ENCODE peak calls at places on chromosome 22, in five cellular contexts. X is A549, I is suprapubic skin, U is ovary, C is stomach. K is an unnamed sample.

GRCh38 chr22:45481661-45482060 is 21.0 kb upstream of the FBLN1 start:
- DNase-seq in X (no peak), I (no peak), U (peak; percentile 2), C (no peak), K (no peak)

GRCh38 chr22:23408321-23408720 is 171.8 kb downstream of the IGLL1 start:
- DNase-seq in X (no peak), I (no peak), U (no peak), C (no peak), K (no peak)

GRCh38 chr22:46614070-46614931 is 5.9 kb upstream of the GRAMD4 start:
- DNase-seq in X (no peak), I (no peak), U (no peak), C (no peak), K (no peak)

GRCh38 chr22:45129703-45130524 is 33.8 kb upstream of the NUP50 start:
- DNase-seq in X (no peak), I (no peak), U (no peak), C (no peak), K (no peak)

GRCh38 chr22:31442768-31443489 is 43.5 kb downstream of the DRG1 start:
- DNase-seq in X (no peak), I (no peak), U (no peak), C (no peak), K (no peak)

GRCh38 chr22:45688606-45689080 is 17.0 kb downstream of the ATXN10 start:
- DNase-seq in X (peak; percentile 94), I (no peak), U (no peak), C (no peak), K (no peak)

GRCh38 chr22:25176175-25176574 is 23.5 kb upstream of the CRYBB3 start:
- DNase-seq in X (no peak), I (no peak), U (no peak), C (no peak), K (no peak)

GRCh38 chr22:49964136-49964492 is 3.5 kb downstream of the PIM3 start:
- DNase-seq in X (no peak), I (peak; percentile 74), U (no peak), C (peak; percentile 26), K (peak; percentile 12)

GRCh38 chr22:36104988-36105387 is 55.6 kb downstream of the APOL3 start:
- DNase-seq in X (no peak), I (no peak), U (no peak), C (no peak), K (no peak)

GRCh38 chr22:39177791-39178190 is 25.3 kb upstream of the CBX7 start:
- DNase-seq in X (no peak), I (no peak), U (no peak), C (no peak), K (no peak)

GRCh38 chr22:39627208-39627607 is 56.7 kb downstream of the CACNA1I start:
- DNase-seq in X (no peak), I (no peak), U (no peak), C (no peak), K (no peak)

GRCh38 chr22:46731246-46732040 is 6.6 kb downstream of the CERK start:
- DNase-seq in X (no peak), I (no peak), U (no peak), C (peak; percentile 88), K (no peak)

GRCh38 chr22:33000342-33001280 is 57.6 kb downstream of the SYN3 start:
- DNase-seq in X (peak; percentile 14), I (peak; percentile 80), U (peak; percentile 61), C (peak; percentile 31), K (peak; percentile 41)

GRCh38 chr22:28498044-28498443 is 181.6 kb downstream of the TTC28 start:
- DNase-seq in X (no peak), I (no peak), U (no peak), C (no peak), K (no peak)

GRCh38 chr22:28500005-28500404 is 179.6 kb downstream of the TTC28 start:
- DNase-seq in X (no peak), I (no peak), U (no peak), C (no peak), K (no peak)

GRCh38 chr22:28497188-28497587 is 182.5 kb downstream of the TTC28 start:
- DNase-seq in X (no peak), I (no peak), U (no peak), C (no peak), K (no peak)
- TF ChIP-seq CTCF in X (no peak), I (no peak), U (no peak), C (no peak), K (no peak)

DNA sequence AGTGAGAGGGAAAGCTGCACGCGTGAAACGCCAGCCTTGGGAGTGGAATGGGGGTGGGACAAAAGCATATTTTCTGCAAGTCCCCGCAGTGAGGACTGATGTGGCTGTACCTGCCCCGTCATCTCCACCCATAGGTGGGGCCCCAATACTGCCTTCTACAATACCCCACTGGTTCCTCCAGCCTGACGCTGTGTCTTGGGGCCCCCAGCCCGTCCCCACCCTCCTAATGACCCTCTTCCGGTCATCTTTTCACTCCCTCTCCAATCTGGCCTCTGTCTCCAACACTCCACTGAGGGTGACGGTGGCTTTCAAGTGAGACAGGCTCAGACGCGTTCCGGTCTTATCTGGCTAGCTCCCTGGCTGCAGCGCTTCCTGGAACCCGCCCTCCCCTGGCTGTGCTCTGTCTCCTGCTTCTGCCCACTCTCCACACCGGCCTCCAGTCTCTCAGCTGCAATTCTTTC is 104.2 kb downstream of the MICAL3 start:
- DNase-seq in X (no peak), I (no peak), U (peak; percentile 59), C (peak; percentile 57), K (no peak)
- TF ChIP-seq POLR2A in X (no peak), I (no peak), U (no peak), C (no peak), K (no peak)

GRCh38 chr22:40955516-40955915 is 4.3 kb downstream of the RBX1 start:
- DNase-seq in X (no peak), I (no peak), U (no peak), C (no peak), K (no peak)

GRCh38 chr22:40953446-40953845 is 2.3 kb downstream of the RBX1 start:
- DNase-seq in X (no peak), I (no peak), U (no peak), C (no peak), K (no peak)

GRCh38 chr22:40954095-40954494 is 2.9 kb downstream of the RBX1 start:
- DNase-seq in X (no peak), I (no peak), U (no peak), C (no peak), K (no peak)

GRCh38 chr22:40951795-40952602 is 821 bp downstream of the RBX1 start:
- DNase-seq in X (no peak), I (no peak), U (no peak), C (no peak), K (no peak)

DNA sequence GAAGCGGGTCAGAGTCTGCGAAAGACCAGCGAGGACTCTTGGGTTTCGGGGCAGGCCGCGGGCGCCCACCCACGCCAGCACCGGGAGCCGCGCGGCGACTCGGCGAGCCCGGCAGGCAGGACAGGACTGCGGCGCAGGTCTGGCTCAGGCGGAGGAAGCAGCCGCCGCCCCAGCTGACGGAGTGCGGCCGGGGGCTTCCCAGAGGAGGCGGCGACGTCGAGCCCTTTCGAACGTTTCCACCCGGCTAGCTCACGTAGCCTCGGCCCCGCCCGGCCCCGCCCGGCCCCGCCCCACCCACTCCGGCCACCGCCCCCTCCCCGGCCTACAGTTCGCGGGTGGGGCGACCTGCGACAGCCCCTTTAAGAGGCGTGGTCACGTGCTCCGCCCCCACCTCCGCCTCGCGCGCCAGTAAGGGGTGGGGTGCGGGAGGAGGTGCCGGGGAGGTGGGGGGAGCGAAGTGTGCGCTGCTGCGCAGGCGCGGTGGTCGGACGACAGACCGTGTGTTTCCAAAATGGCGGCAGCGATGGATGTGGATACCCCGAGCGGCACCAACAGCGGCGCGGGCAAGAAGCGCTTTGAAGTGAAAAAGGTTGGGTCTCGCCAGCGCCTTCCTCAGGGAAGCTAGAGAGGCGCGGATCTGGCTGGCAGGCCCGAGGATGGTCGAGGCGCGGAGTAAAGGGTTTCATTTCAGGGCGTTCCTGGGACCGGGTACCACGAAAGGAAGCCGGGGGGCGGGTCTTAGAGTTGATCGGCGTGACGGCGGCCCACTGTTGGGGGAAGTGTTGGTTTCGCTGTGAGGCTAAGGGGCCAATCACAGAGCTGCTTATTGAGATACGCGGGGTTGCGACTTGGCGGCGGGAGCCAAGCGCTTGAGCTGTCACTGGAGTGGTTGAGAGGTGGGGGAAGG is at the start of gene RBX1:
- DNase-seq in X (peak; percentile 96), I (peak; percentile 99), U (peak; percentile 98), C (peak; percentile 98), K (peak; percentile 99)
- TF ChIP-seq EP300 in X (no peak), I (no peak), U (no peak), C (no peak), K (peak; percentile 95)

GRCh38 chr22:41857160-41857859 is 24.4 kb downstream of the SREBF2 start:
- DNase-seq in X (peak; percentile 71), I (no peak), U (no peak), C (peak; percentile 38), K (peak; percentile 31)
- TF ChIP-seq CTCF in X (peak; percentile 59), I (peak; percentile 27), U (no peak), C (peak; percentile 39), K (peak; percentile 46)

GRCh38 chr22:21641795-21642583 is at the start of gene SDF2L1:
- DNase-seq in X (peak; percentile 97), I (peak; percentile 99), U (peak; percentile 96), C (peak; percentile 99), K (peak; percentile 98)
- TF ChIP-seq POLR2A in X (peak; percentile 81), I (no peak), U (peak; percentile 13), C (no peak), K (no peak)

GRCh38 chr22:18931905-18932652 is 4.0 kb downstream of the PRODH start:
- DNase-seq in X (no peak), I (no peak), U (no peak), C (no peak), K (no peak)
- TF ChIP-seq EP300 in X (no peak), I (no peak), U (no peak), C (no peak), K (no peak)

GRCh38 chr22:29205598-29206371 is at the start of gene EMID1:
- DNase-seq in X (peak; percentile 13), I (no peak), U (peak; percentile 54), C (peak; percentile 61), K (no peak)
- TF ChIP-seq CTCF in X (no peak), I (peak; percentile 9), U (no peak), C (no peak), K (no peak)

GRCh38 chr22:21971858-21972275 is 10.7 kb downstream of the TOP3B start:
- DNase-seq in X (no peak), I (no peak), U (no peak), C (no peak), K (no peak)

GRCh38 chr22:21972806-21973205 is 9.8 kb downstream of the TOP3B start:
- DNase-seq in X (no peak), I (no peak), U (no peak), C (no peak), K (no peak)

GRCh38 chr22:21972293-21972779 is 10.3 kb downstream of the TOP3B start:
- DNase-seq in X (peak; percentile 14), I (no peak), U (no peak), C (no peak), K (no peak)

GRCh38 chr22:21970037-21970799 is 12.4 kb downstream of the TOP3B start:
- DNase-seq in X (no peak), I (no peak), U (no peak), C (no peak), K (no peak)

GRCh38 chr22:21970800-21971617 is 11.6 kb downstream of the TOP3B start:
- DNase-seq in X (no peak), I (no peak), U (no peak), C (no peak), K (no peak)
- TF ChIP-seq POLR2A in X (no peak), I (no peak), U (no peak), C (no peak), K (no peak)